ENCODE peak calls at places on chromosomes 11 and 22, in six cellular contexts. V is T1000, E is GM23338, F is T-helper 1 cell, G is GM13977, P is brain microvascular endothelial cell. N is an unnamed sample.

GRCh38 chr11:90698238-90698637 is 475.4 kb upstream of the CHORDC1 start:
- DNase-seq in V (no peak), E (peak), G (no peak), F (no peak), P (no peak), N (no peak)

GRCh38 chr22:27314276-27314807 is 487.2 kb downstream of the MN1 start:
- DNase-seq in G (no peak), V (no peak), P (no peak), F (no peak), E (no peak), N (no peak)

GRCh38 chr11:33257160-33257896 is at the start of gene HIPK3:
- DNase-seq in V (peak), G (peak), E (peak), P (peak), F (peak), N (peak)

GRCh38 chr11:1896468-1896867 is 4.8 kb upstream of the PRR33 start:
- DNase-seq in G (peak), F (no peak), P (no peak), V (no peak), E (no peak), N (no peak)

GRCh38 chr11:64092119-64092760 is 56.5 kb downstream of the FLRT1 start:
- DNase-seq in V (no peak), G (no peak), F (no peak), P (no peak), E (no peak), N (no peak)

GRCh38 chr11:110295487-110296225 is 758 bp downstream of the RDX start:
- DNase-seq in E (peak), G (peak), F (peak), P (peak), V (no peak), N (peak)

GRCh38 chr11:41522899-41523672 is 63.6 kb upstream of the LRRC4C start:
- DNase-seq in G (no peak), V (no peak), P (no peak), E (peak), F (no peak), N (no peak)

GRCh38 chr22:35940166-35940565 is 88.5 kb downstream of the RBFOX2 start:
- DNase-seq in P (no peak), E (no peak), G (no peak), F (no peak), V (no peak), N (no peak)

GRCh38 chr22:46233231-46233630 is 16.9 kb downstream of the CDPF1 start:
- DNase-seq in F (no peak), P (peak), V (peak), G (no peak), E (no peak), N (no peak)

GRCh38 chr22:11042116-11042515 is 4485.9 kb upstream of the OR11H1 start:
- DNase-seq in G (no peak), P (no peak), E (no peak), F (no peak), V (no peak), N (no peak)

GRCh38 chr11:9273430-9274336 is 8.5 kb upstream of the DENND5A start:
- DNase-seq in V (no peak), E (no peak), P (no peak), F (no peak), G (no peak), N (no peak)

GRCh38 chr22:49852898-49853894 is at the start of gene ZBED4:
- DNase-seq in G (peak), E (peak), F (peak), P (peak), V (peak), N (peak)

GRCh38 chr11:12694182-12694531 is 19.9 kb downstream of the TEAD1 start:
- DNase-seq in F (no peak), G (no peak), V (no peak), E (peak), P (no peak), N (no peak)

N was measured in activated T-helper 2 cell treated with anti-CD3 and anti-CD28 coated beads, Interferon-gamma antibody, Interleukin-2, Interleukin-4, amounts not matched to agents 10 μg/mL and 5 μg/mL and 100 μg/mL, durations not matched to agents 14 hours and 24 hours and 36 hours.